ENCODE peak calls at places on chromosomes 3 and 15, in seven cellular contexts. Q, H, V, P, Z, X and B are unnamed samples.

GRCh38 chr3:134079111-134079531 is 49.4 kb upstream of the SLCO2A1 start:
- DNase-seq in Q (no peak), H (no peak), V (no peak), P (no peak), Z (no peak), X (no peak), B (no peak)

GRCh38 chr3:131501949-131502348 is 822 bp downstream of the MRPL3 start:
- DNase-seq in Q (no peak), H (no peak), V (no peak), P (peak), Z (no peak), X (no peak), B (no peak)

GRCh38 chr3:4899654-4900236 is 79.5 kb upstream of the BHLHE40 start:
- DNase-seq in Q (no peak), H (no peak), V (no peak), P (no peak), Z (no peak), X (no peak), B (no peak)

GRCh38 chr3:99863588-99863987 is 45.9 kb downstream of the CMSS1 start:
- DNase-seq in Q (no peak), H (no peak), V (no peak), P (no peak), Z (no peak), X (no peak), B (no peak)

GRCh38 chr15:45088801-45089711 is 24.9 kb downstream of the DUOX2 start:
- DNase-seq in Q (no peak), H (no peak), V (no peak), P (no peak), Z (no peak), X (no peak), B (no peak)

GRCh38 chr3:159829056-159829995 is 159.3 kb upstream of the IL12A start:
- DNase-seq in Q (peak), H (peak), V (no peak), P (peak), Z (peak), X (no peak), B (peak)

GRCh38 chr15:63191895-63192603 is 2.6 kb downstream of the RAB8B start:
- DNase-seq in Q (peak), H (peak), V (no peak), P (no peak), Z (no peak), X (peak), B (no peak)

GRCh38 chr3:36957862-36958686 is 13.2 kb upstream of the TRANK1 start:
- DNase-seq in Q (peak), H (no peak), V (no peak), P (no peak), Z (no peak), X (no peak), B (no peak)

GRCh38 chr3:161413127-161413854 is 42.0 kb upstream of the SPTSSB start:
- DNase-seq in Q (no peak), H (no peak), V (peak), P (no peak), Z (no peak), X (no peak), B (peak)

GRCh38 chr3:98770261-98771039 is 7.3 kb downstream of the ST3GAL6 start:
- DNase-seq in Q (peak), H (no peak), V (peak), P (no peak), Z (no peak), X (peak), B (peak)

GRCh38 chr3:113105980-113106379 is 105.4 kb upstream of the BOC start:
- DNase-seq in Q (no peak), H (no peak), V (no peak), P (no peak), Z (no peak), X (no peak), B (no peak)

DNA sequence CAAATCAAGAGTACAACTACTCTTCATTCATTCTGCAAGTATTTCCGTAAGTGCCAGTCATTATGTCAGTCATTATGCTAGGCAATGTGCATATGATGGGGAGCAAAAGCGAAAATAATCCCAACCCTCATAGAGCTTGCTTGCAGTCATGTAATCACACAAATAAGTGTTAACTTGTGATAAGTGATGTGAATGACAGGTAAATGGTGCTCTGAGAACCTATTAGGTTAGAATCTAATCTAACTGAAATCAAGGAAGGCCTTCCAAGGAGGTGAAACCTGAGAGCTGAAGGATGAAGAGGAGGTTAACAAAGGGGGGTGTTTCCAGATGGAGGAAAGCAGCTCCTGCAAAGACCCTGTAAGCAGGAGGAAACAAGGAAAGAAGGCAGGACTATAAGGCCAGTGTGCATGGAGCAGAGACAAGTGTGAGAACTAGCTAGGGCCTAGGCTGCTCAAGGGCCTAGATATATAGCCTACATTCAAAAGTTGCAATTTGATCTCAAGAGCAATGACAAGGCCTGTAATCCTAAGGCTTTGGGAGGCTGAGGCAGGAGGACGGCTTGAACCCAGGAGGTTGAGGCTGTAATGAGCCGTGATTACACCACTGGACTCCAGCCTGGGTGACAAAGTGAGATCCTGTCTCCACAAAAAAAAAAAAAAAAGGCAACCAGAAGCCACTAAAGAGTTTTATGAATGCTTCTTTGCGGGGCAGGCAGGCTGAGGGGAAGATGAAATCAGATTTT is 5.3 kb downstream of the PTPN9 start:
- DNase-seq in Q (no peak), H (no peak), V (no peak), P (no peak), Z (no peak), X (no peak), B (no peak)
- TF ChIP-seq POLR2AphosphoS5 in Q (no peak), H (no peak), V (no peak), P (no peak), Z (no peak), X (no peak), B (no peak)

GRCh38 chr3:73504852-73505251 is 119.9 kb downstream of the PDZRN3 start:
- DNase-seq in Q (no peak), H (no peak), V (no peak), P (no peak), Z (no peak), X (no peak), B (no peak)
- H3K4me3 ChIP-seq in Q (no peak), H (no peak), V (no peak), P (no peak), Z (no peak), X (no peak), B (no peak)

DNA sequence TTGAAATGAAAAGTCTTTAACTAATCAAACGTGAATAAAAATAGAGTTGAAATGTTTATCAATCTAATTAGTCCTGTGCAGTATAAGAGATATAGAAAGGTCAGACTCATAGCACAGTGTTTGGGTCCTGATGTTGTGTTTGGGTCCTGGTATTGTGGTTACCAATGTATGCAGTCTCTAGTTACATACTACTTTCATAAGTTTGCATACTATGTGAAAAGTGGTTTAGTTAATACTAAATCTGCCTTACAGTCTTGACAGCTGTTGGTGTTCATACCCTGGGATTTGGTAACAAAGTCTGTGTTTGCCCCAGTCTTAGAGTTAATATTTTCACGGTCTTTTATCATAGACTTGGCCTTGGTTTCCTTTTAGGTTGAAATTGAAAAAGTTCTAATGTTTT is 41.7 kb downstream of the KIF15 start:
- DNase-seq in Q (no peak), H (no peak), V (no peak), P (no peak), Z (no peak), X (no peak), B (no peak)
- TF ChIP-seq POLR2AphosphoS5 in Q (no peak), H (no peak), V (no peak), P (no peak), Z (no peak), X (no peak), B (no peak)

GRCh38 chr3:178096955-178097354 is 439.3 kb upstream of the KCNMB2 start:
- DNase-seq in Q (no peak), H (no peak), V (no peak), P (no peak), Z (no peak), X (no peak), B (no peak)

GRCh38 chr3:178090899-178091298 is 445.3 kb upstream of the KCNMB2 start:
- DNase-seq in Q (no peak), H (no peak), V (no peak), P (no peak), Z (no peak), X (no peak), B (no peak)

GRCh38 chr3:178099885-178100284 is 436.4 kb upstream of the KCNMB2 start:
- DNase-seq in Q (no peak), H (no peak), V (no peak), P (no peak), Z (no peak), X (no peak), B (no peak)

GRCh38 chr3:178097576-178097975 is 438.7 kb upstream of the KCNMB2 start:
- DNase-seq in Q (no peak), H (no peak), V (no peak), P (no peak), Z (no peak), X (no peak), B (no peak)

GRCh38 chr3:178095522-178095921 is 440.7 kb upstream of the KCNMB2 start:
- DNase-seq in Q (no peak), H (no peak), V (no peak), P (no peak), Z (no peak), X (no peak), B (no peak)
- H3K4me3 ChIP-seq in Q (no peak), H (no peak), V (no peak), P (no peak), Z (no peak), X (no peak), B (no peak)

GRCh38 chr3:115217678-115218451 is 70.8 kb upstream of the ZBTB20 start:
- DNase-seq in Q (peak), H (peak), V (no peak), P (peak), Z (no peak), X (no peak), B (no peak)
- TF ChIP-seq POLR2AphosphoS5 in Q (no peak), H (no peak), V (peak), P (no peak), Z (no peak), X (no peak), B (no peak)

DNA sequence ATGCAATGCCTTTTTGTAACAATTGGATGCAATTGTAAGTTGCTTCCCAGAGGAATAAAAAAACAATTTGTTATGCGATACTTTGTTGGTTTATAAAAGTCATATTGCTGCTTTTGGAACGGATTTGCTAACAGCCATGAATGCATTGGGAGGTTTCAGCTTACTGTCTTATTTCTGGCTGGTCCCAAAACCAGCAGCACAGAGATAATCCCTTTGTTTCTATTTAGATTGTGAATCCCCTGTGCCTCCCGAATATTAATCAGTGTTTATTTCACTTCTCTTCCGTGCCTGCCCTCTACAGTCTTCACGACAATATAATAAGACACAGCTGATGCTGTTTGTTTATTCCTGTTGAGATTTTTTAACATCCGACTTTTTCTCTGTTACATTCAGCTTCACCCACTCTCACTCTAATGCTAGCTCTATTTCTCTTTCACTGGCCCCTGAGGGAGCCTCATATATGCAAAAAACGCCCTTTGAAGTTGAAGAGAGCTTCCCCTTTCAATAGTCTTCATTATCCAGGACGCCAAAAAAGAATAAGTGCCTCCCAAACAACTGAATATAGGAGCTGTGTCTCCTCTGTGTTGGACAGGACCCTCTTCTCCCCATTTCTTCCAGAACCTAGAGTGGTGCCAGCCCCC is 995.2 kb downstream of the ROBO2 start:
- DNase-seq in Q (no peak), H (no peak), V (no peak), P (no peak), Z (no peak), X (no peak), B (no peak)
- H3K4me3 ChIP-seq in Q (no peak), H (no peak), V (no peak), P (no peak), Z (no peak), X (no peak), B (no peak)

GRCh38 chr3:182117583-182117982 is 405.9 kb downstream of the SOX2 start:
- DNase-seq in Q (no peak), H (no peak), V (no peak), P (peak), Z (no peak), X (no peak), B (no peak)
- TF ChIP-seq POLR2AphosphoS5 in Q (no peak), H (no peak), V (no peak), P (no peak), Z (no peak), X (no peak), B (no peak)